ENCODE peak calls at places on chromosomes 3 and 15, in five cellular contexts. One of them, this sample, is unnamed. For H3K27me3 and H3K9me3, the result is how much of the 10 kb centered on the place peaks cover.

GRCh38 chr15:100834731-100835130 is 44.9 kb upstream of the ALDH1A3 start:
- ATAC-seq in upper lobe of left lung: no peak
- ATAC-seq in HepG2: no peak
- ATAC-seq in K562: no peak
- ATAC-seq in HCT116: no peak
- ATAC-seq in this sample: no peak

GRCh38 chr3:170055209-170055608 is 17.4 kb downstream of the GPR160 start:
- ATAC-seq in upper lobe of left lung: no peak
- ATAC-seq in K562: no peak
- ATAC-seq in HCT116: no peak
- ATAC-seq in HepG2: no peak
- ATAC-seq in this sample: no peak

GRCh38 chr3:133441867-133442270 is 42.0 kb downstream of the BFSP2 start:
- ATAC-seq in K562: no peak
- ATAC-seq in HepG2: peak
- ATAC-seq in HCT116: no peak
- ATAC-seq in upper lobe of left lung: no peak
- ATAC-seq in this sample: no peak

GRCh38 chr3:45145681-45146614 is at the start of gene CDCP1:
- ATAC-seq in HepG2: no peak
- ATAC-seq in upper lobe of left lung: peak
- ATAC-seq in HCT116: peak
- ATAC-seq in K562: peak
- ATAC-seq in this sample: no peak

GRCh38 chr3:185332026-185332735 is 30.8 kb upstream of the MAP3K13 start:
- ATAC-seq in HepG2: peak
- ATAC-seq in K562: no peak
- ATAC-seq in upper lobe of left lung: peak
- ATAC-seq in HCT116: no peak
- ATAC-seq in this sample: no peak

GRCh38 chr3:134600685-134601502 is 49.9 kb downstream of the KY start:
- ATAC-seq in HepG2: peak
- ATAC-seq in upper lobe of left lung: peak
- ATAC-seq in K562: peak
- ATAC-seq in HCT116: peak
- ATAC-seq in this sample: peak

GRCh38 chr3:135460273-135460672 is 505.3 kb upstream of the PPP2R3A start:
- ATAC-seq in HepG2: no peak
- ATAC-seq in upper lobe of left lung: no peak
- ATAC-seq in K562: no peak
- ATAC-seq in HCT116: no peak
- ATAC-seq in this sample: no peak

GRCh38 chr3:154791611-154792010 is 288.5 kb upstream of the MME start:
- ATAC-seq in HepG2: no peak
- ATAC-seq in upper lobe of left lung: no peak
- ATAC-seq in HCT116: no peak
- ATAC-seq in K562: no peak
- ATAC-seq in this sample: no peak

GRCh38 chr3:189953551-189953950 is 167.1 kb downstream of the P3H2 start:
- ATAC-seq in HepG2: no peak
- ATAC-seq in HCT116: no peak
- ATAC-seq in K562: no peak
- ATAC-seq in upper lobe of left lung: no peak
- ATAC-seq in this sample: no peak

GRCh38 chr15:90174140-90174891 is 26.8 kb upstream of the SEMA4B start:
- ATAC-seq in HCT116: no peak
- ATAC-seq in HepG2: peak
- ATAC-seq in K562: no peak
- ATAC-seq in upper lobe of left lung: peak
- ATAC-seq in this sample: peak

GRCh38 chr3:33940149-33940548 is 141.7 kb downstream of the PDCD6IP start:
- ATAC-seq in K562: no peak
- ATAC-seq in upper lobe of left lung: no peak
- ATAC-seq in HepG2: no peak
- ATAC-seq in HCT116: no peak
- ATAC-seq in this sample: no peak

GRCh38 chr3:48503406-48504050 is 446 bp downstream of the SHISA5 start:
- ATAC-seq in HCT116: peak
- ATAC-seq in HepG2: peak
- ATAC-seq in K562: peak
- ATAC-seq in upper lobe of left lung: no peak
- ATAC-seq in this sample: peak

GRCh38 chr3:10000686-10001085 is 14.0 kb upstream of the EMC3 start:
- ATAC-seq in HepG2: no peak
- ATAC-seq in upper lobe of left lung: no peak
- ATAC-seq in HCT116: no peak
- ATAC-seq in K562: no peak
- ATAC-seq in this sample: no peak

GRCh38 chr15:48766196-48766595 is 44.7 kb downstream of the CEP152 start:
- ATAC-seq in upper lobe of left lung: no peak
- ATAC-seq in HCT116: no peak
- ATAC-seq in K562: no peak
- ATAC-seq in HepG2: no peak
- ATAC-seq in this sample: no peak

GRCh38 chr3:195060217-195060481 is 210.8 kb downstream of the XXYLT1 start:
- ATAC-seq in HCT116: no peak
- ATAC-seq in upper lobe of left lung: no peak
- ATAC-seq in HepG2: no peak
- ATAC-seq in K562: no peak
- ATAC-seq in this sample: no peak

GRCh38 chr15:68553994-68554715 is 24.6 kb upstream of the CORO2B start:
- ATAC-seq in K562: peak
- ATAC-seq in upper lobe of left lung: no peak
- ATAC-seq in HCT116: peak
- ATAC-seq in HepG2: peak
- ATAC-seq in this sample: peak

GRCh38 chr3:115402651-115403050 is 220.7 kb upstream of the GAP43 start:
- ATAC-seq in K562: no peak
- ATAC-seq in upper lobe of left lung: no peak
- ATAC-seq in HepG2: no peak
- ATAC-seq in HCT116: no peak
- ATAC-seq in this sample: no peak

GRCh38 chr3:5022187-5022965 is 43.1 kb downstream of the BHLHE40 start:
- ATAC-seq in upper lobe of left lung: no peak
- ATAC-seq in HCT116: no peak
- ATAC-seq in K562: no peak
- ATAC-seq in HepG2: no peak
- ATAC-seq in this sample: no peak

GRCh38 chr3:23811117-23811487 is 5.3 kb downstream of the UBE2E1 start:
- ATAC-seq in HCT116: no peak
- ATAC-seq in upper lobe of left lung: no peak
- ATAC-seq in HepG2: peak
- ATAC-seq in K562: no peak
- ATAC-seq in this sample: no peak

GRCh38 chr3:16297991-16298885 is 33.2 kb downstream of the OXNAD1 start:
- ATAC-seq in HepG2: no peak
- ATAC-seq in upper lobe of left lung: no peak
- ATAC-seq in K562: no peak
- ATAC-seq in HCT116: no peak
- ATAC-seq in this sample: no peak

GRCh38 chr15:43214592-43215295 is 6.1 kb downstream of the EPB42 start:
- ATAC-seq in HepG2: no peak
- ATAC-seq in HCT116: no peak
- ATAC-seq in upper lobe of left lung: no peak
- ATAC-seq in K562: no peak
- ATAC-seq in this sample: no peak
- H3K27me3 ChIP-seq in HepG2: under half
- H3K27me3 ChIP-seq in HCT116: under half
- H3K27me3 ChIP-seq in upper lobe of left lung: under half
- H3K27me3 ChIP-seq in K562: under half
- H3K27me3 ChIP-seq in this sample: under half

GRCh38 chr15:55290361-55291057 is 896 bp upstream of the RAB27A start:
- ATAC-seq in K562: peak
- ATAC-seq in HepG2: peak
- ATAC-seq in HCT116: peak
- ATAC-seq in upper lobe of left lung: peak
- ATAC-seq in this sample: peak
- TF ChIP-seq POLR2AphosphoS5 in K562: no peak
- TF ChIP-seq POLR2AphosphoS5 in HepG2: no peak
- TF ChIP-seq POLR2AphosphoS5 in HCT116: no peak
- TF ChIP-seq POLR2AphosphoS5 in upper lobe of left lung: no peak
- TF ChIP-seq POLR2AphosphoS5 in this sample: peak

GRCh38 chr3:43016513-43016865 is 37.4 kb downstream of the GASK1A start:
- ATAC-seq in HCT116: no peak
- ATAC-seq in upper lobe of left lung: no peak
- ATAC-seq in K562: no peak
- ATAC-seq in HepG2: no peak
- ATAC-seq in this sample: no peak
- H3K9me3 ChIP-seq in HCT116: under half
- H3K9me3 ChIP-seq in upper lobe of left lung: under half
- H3K9me3 ChIP-seq in K562: under half
- H3K9me3 ChIP-seq in HepG2: half or more
- H3K9me3 ChIP-seq in this sample: under half

DNA sequence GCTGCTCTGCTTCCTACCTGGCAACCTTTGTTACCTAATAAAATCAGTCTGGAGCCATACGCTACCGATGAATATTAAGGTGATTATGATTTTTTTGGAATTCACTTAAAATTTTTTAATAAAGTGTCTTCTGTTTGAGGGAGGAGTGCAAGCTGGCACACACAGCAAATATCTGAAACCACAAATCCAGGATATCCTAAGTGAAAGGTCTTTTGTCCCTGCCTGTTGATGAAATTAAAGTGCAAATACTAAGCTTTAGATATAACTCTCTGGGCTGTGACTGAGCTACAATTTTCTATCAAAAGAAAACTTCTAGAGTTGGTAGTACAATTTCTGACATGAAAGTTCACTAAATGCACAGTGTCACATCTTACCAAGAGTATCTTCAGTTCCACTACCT is 23.7 kb downstream of the HACD2 start:
- ATAC-seq in HepG2: no peak
- ATAC-seq in HCT116: no peak
- ATAC-seq in upper lobe of left lung: no peak
- ATAC-seq in K562: no peak
- ATAC-seq in this sample: no peak
- H3K27me3 ChIP-seq in HepG2: under half
- H3K27me3 ChIP-seq in HCT116: under half
- H3K27me3 ChIP-seq in upper lobe of left lung: under half
- H3K27me3 ChIP-seq in K562: under half
- H3K27me3 ChIP-seq in this sample: under half